ENCODE peak calls at places on chromosome 1, in four cellular contexts. N is tibial nerve, Z is psoas muscle, Y is breast epithelium. R is an unnamed sample.

GRCh38 chr1:44249543-44249942 is 36.3 kb downstream of the DMAP1 start:
- DNase-seq in N (no peak), Y (no peak), Z (no peak), R (no peak)

GRCh38 chr1:51636765-51637522 is 20.1 kb downstream of the OSBPL9 start:
- DNase-seq in Y (no peak), N (peak), Z (peak), R (no peak)

GRCh38 chr1:110309139-110309538 is 30.0 kb upstream of the RBM15 start:
- DNase-seq in Z (no peak), N (no peak), Y (no peak), R (no peak)

GRCh38 chr1:211579434-211580302 is 707 bp upstream of the SLC30A1 start:
- DNase-seq in Z (peak), N (peak), Y (peak), R (peak)

GRCh38 chr1:203402609-203403337 is 51.9 kb upstream of the FMOD start:
- DNase-seq in N (peak), Y (no peak), Z (no peak), R (no peak)

GRCh38 chr1:150171801-150172200 is 22.1 kb downstream of the PLEKHO1 start:
- DNase-seq in N (no peak), Z (no peak), Y (no peak), R (no peak)

GRCh38 chr1:41862411-41863221 is 56.1 kb downstream of the HIVEP3 start:
- DNase-seq in Y (no peak), Z (no peak), N (no peak), R (no peak)

GRCh38 chr1:201485184-201485774 is 16.3 kb upstream of the PHLDA3 start:
- DNase-seq in N (no peak), Z (no peak), Y (no peak), R (no peak)

GRCh38 chr1:54199151-54199764 is 572 bp downstream of the CYB5RL start:
- DNase-seq in Y (no peak), N (peak), Z (no peak), R (no peak)

GRCh38 chr1:109299087-109299983 is 7.5 kb downstream of the MYBPHL start:
- DNase-seq in N (peak), Z (peak), Y (peak), R (no peak)

GRCh38 chr1:164678289-164678688 is 119.3 kb downstream of the PBX1 start:
- DNase-seq in N (no peak), Z (no peak), Y (no peak), R (no peak)

GRCh38 chr1:223811634-223812101 is 34.1 kb downstream of the TP53BP2 start:
- DNase-seq in Z (no peak), N (no peak), Y (no peak), R (no peak)

GRCh38 chr1:228933753-228934152 is 198.5 kb downstream of the RHOU start:
- DNase-seq in Z (no peak), N (no peak), Y (no peak), R (no peak)

GRCh38 chr1:33653226-33653625 is 180.8 kb downstream of the ZSCAN20 start:
- DNase-seq in N (no peak), Y (no peak), Z (no peak), R (no peak)

GRCh38 chr1:247824023-247824422 is at the start of gene OR14A16:
- DNase-seq in Z (no peak), N (no peak), Y (no peak), R (no peak)

GRCh38 chr1:68361511-68361910 is 88.2 kb downstream of the RPE65 start:
- DNase-seq in Z (no peak), Y (no peak), N (no peak), R (no peak)

GRCh38 chr1:150346316-150346715 is 17.6 kb upstream of the RPRD2 start:
- DNase-seq in Z (no peak), Y (no peak), N (no peak), R (no peak)

GRCh38 chr1:203692565-203693470 is 66.2 kb downstream of the ATP2B4 start:
- DNase-seq in Z (peak), Y (peak), N (peak), R (no peak)

GRCh38 chr1:31757204-31757679 is 6.9 kb downstream of the ADGRB2 start:
- DNase-seq in N (no peak), Z (no peak), Y (no peak), R (no peak)

GRCh38 chr1:27397749-27398148 is 5.3 kb downstream of the GPR3 start:
- DNase-seq in Z (no peak), N (no peak), Y (no peak), R (no peak)

GRCh38 chr1:149848811-149849210 is 50.6 kb upstream of the BOLA1 start:
- DNase-seq in Z (no peak), N (peak), Y (no peak), R (no peak)

GRCh38 chr1:19356266-19356665 is 44.1 kb downstream of the SLC66A1 start:
- DNase-seq in Y (no peak), N (no peak), Z (no peak), R (no peak)

GRCh38 chr1:182764029-182764768 is 25.4 kb upstream of the NPL start:
- DNase-seq in Z (no peak), Y (no peak), N (no peak), R (no peak)

GRCh38 chr1:209454340-209455014 is 129.0 kb upstream of the CAMK1G start:
- DNase-seq in Y (no peak), N (no peak), Z (no peak), R (no peak)

GRCh38 chr1:85581138-85581801 is 709 bp downstream of the CCN1 start:
- DNase-seq in N (peak), Z (peak), Y (peak), R (no peak)
- H3K4me3 ChIP-seq in N (peak), Z (peak), Y (peak), R (peak)

GRCh38 chr1:46996659-46997281 is 26.7 kb upstream of the CYP4X1 start:
- DNase-seq in Y (no peak), N (no peak), Z (no peak), R (no peak)

GRCh38 chr1:47004004-47004403 is 19.5 kb upstream of the CYP4X1 start:
- DNase-seq in Y (no peak), N (no peak), Z (no peak), R (no peak)

DNA sequence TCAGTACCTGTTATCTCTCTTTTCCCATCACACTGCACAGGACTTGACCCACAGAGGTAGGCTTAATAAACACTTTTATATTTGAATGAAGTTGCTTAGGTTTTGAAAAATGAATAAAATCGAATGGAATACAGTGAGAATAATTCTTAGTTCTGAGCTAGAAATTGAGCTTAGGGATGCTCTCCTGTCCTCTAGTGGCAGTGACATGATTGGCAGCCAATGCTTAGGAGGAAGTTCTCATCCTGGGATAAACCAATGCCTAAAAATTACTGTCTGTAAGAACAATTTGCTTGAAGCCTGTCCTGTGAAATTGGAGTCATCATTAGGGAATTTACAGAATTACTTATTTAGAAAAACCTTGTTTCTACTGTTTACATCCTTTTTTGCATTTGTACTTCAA is 21.3 kb upstream of the CYP4X1 start:
- DNase-seq in Z (no peak), Y (no peak), N (no peak), R (no peak)
- TF ChIP-seq CTCF in Z (peak), Y (peak), N (no peak), R (peak)

DNA sequence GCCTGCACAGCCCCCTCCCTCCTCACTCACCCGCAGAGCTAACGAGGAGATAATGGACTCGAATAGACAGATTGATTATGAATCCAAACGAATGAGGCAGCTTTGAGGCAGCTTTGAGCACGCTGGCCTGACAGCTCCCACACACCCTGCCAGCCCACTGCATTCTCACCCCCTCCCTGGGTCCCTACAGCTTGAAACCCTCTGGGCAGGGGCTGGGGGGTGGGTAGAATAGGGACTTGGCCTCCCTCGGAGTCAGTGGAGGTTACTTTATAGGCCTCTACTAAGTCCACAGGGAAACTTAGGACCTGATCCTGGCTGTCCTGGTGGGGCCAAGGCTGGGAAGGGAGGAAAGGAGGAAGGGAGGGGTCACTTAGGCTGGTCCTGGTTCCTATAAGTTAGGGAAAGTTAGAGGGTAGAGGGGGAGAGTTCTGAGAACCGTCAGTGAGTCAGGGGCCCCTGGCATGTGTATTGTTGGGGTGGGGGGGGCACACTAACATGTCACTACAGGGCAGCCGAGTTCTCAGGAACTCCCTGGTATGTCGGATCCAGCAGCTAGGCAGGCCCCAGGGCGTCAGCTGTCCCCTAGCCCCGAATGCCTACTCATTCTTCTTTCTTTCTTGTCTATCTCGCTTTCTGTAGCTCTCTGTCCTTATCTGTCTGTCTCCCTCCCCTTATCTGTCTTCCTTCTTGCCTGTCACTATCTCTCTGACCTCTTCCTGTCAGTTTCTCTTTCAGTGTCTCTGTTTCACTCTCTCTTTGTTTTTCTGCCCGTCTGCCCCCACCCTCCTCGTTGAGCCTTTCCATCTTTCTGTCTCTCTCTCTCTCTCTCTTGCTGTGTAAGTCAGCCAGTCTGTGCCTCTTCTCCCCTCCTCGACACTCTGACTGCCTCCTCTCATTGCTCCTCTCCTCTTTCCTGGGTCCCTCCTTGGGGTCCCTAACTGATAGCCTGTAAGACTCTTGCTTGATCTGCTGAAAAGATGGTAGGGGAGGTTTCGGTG is 2.2 kb downstream of the NTRK1 start:
- DNase-seq in N (no peak), Z (no peak), Y (no peak), R (no peak)
- H3K4me3 ChIP-seq in N (no peak), Z (no peak), Y (no peak), R (no peak)

DNA sequence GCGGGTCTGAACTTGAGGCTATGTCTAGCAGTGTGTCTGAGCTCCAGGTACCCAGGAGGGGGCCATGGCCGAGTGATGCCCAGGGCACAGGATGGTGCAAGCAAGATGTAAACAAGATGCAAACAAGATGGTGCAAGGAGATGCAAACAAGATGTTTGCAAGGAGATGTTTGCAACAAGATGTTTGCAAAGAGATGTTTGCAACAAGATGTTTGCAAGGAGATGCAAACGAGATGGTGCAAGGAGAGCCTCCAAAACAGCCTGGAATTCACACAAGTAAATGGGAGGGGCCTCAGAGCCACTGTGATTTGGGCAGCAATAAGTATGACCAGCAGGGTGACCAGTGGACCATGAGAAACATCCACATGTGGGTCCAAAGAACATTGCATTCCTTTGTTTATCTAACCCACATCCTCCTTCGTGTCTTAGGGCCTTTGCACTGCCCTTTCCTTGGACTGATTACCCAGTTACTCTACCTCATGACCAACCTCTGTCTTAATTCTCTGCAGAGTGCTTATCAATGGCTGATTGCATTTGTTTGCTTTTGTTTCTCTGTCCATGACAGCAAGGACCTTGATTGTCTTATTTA is 162.9 kb downstream of the PLPP3 start:
- DNase-seq in Z (no peak), N (no peak), Y (no peak), R (no peak)
- TF ChIP-seq CTCF in Z (no peak), N (no peak), Y (no peak), R (no peak)

GRCh38 chr1:117609471-117609911 is 3.6 kb downstream of the TENT5C start:
- DNase-seq in Z (peak), Y (no peak), N (no peak), R (no peak)

GRCh38 chr1:117608213-117608612 is 2.4 kb downstream of the TENT5C start:
- DNase-seq in N (no peak), Z (no peak), Y (no peak), R (no peak)

GRCh38 chr1:117610036-117610435 is 4.2 kb downstream of the TENT5C start:
- DNase-seq in Z (no peak), N (no peak), Y (no peak), R (no peak)

GRCh38 chr1:117607471-117607870 is 1.6 kb downstream of the TENT5C start:
- DNase-seq in Y (no peak), N (no peak), Z (no peak), R (no peak)

GRCh38 chr1:117608758-117609157 is 2.9 kb downstream of the TENT5C start:
- DNase-seq in Y (no peak), N (no peak), Z (no peak), R (no peak)
- H3K4me3 ChIP-seq in Y (no peak), N (no peak), Z (peak), R (no peak)

GRCh38 chr1:25430073-25430665 is 528 bp upstream of the MACO1 start:
- DNase-seq in Z (peak), Y (peak), N (peak), R (peak)
- TF ChIP-seq CTCF in Z (no peak), Y (no peak), N (no peak), R (no peak)

GRCh38 chr1:22500476-22500875 is 48.8 kb downstream of the ZBTB40 start:
- DNase-seq in Y (no peak), Z (peak), N (peak), R (no peak)
- H3K4me3 ChIP-seq in Y (no peak), Z (no peak), N (no peak), R (no peak)

GRCh38 chr1:21335750-21336168 is 45.5 kb upstream of the ECE1 start:
- DNase-seq in N (no peak), Y (no peak), Z (no peak), R (no peak)

GRCh38 chr1:21338568-21339401 is 48.5 kb upstream of the ECE1 start:
- DNase-seq in N (peak), Y (peak), Z (peak), R (no peak)

GRCh38 chr1:21337010-21337437 is 46.8 kb upstream of the ECE1 start:
- DNase-seq in N (no peak), Y (no peak), Z (no peak), R (no peak)

GRCh38 chr1:21337931-21338567 is 47.8 kb upstream of the ECE1 start:
- DNase-seq in Y (peak), N (peak), Z (peak), R (no peak)

DNA sequence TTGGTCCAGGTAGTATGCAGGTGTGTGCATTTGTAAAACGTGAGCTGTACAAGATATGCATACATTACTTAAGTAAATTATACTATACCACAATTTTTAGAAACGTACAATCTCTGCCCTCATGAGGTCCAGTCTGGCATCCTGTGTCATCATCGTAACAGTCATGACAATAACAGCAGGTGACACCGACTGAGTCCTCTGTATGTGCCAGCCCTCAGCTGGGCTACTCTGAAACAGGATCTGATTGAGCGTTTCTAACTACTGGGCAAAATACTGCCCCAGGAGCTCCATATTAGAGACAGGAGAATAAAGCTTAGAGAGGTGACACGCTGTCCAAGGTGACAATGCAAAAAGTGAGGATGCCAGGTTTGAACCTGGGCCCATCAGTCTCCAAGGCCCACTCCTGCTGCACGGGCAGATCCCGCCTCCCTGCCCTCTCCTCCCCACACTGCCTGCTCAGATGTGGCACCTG is 47.2 kb upstream of the ECE1 start:
- DNase-seq in N (no peak), Y (no peak), Z (no peak), R (no peak)
- TF ChIP-seq CTCF in N (no peak), Y (no peak), Z (no peak), R (no peak)

GRCh38 chr1:22653741-22654140 is 705 bp downstream of the C1QB start:
- DNase-seq in N (no peak), Z (no peak), Y (no peak), R (no peak)
- H3K4me3 ChIP-seq in N (peak), Z (peak), Y (peak), R (no peak)

GRCh38 chr1:72037745-72038343 is 244.5 kb downstream of the NEGR1 start:
- DNase-seq in N (peak), Z (no peak), Y (no peak), R (no peak)
- TF ChIP-seq CTCF in N (peak), Z (no peak), Y (no peak), R (peak)

R was measured in GM12864.